ENCODE peak calls at places on chromosome 18, in six cellular contexts. One of them, this sample, is unnamed.

GRCh38 chr18:59651071-59651470 is 46.2 kb downstream of the CCBE1 start:
- DNase-seq in NCI-H226: no peak
- DNase-seq in HT-29: no peak
- DNase-seq in ELF-1: no peak
- DNase-seq in kidney tubule cell: peak; percentile 16
- DNase-seq in GM04503: no peak
- DNase-seq in this sample: no peak

GRCh38 chr18:78809845-78810244 is 169.8 kb upstream of the SALL3 start:
- DNase-seq in NCI-H226: no peak
- DNase-seq in HT-29: no peak
- DNase-seq in ELF-1: no peak
- DNase-seq in kidney tubule cell: no peak
- DNase-seq in GM04503: no peak
- DNase-seq in this sample: no peak

GRCh38 chr18:80228051-80228848 is 19.1 kb downstream of the PARD6G start:
- DNase-seq in NCI-H226: no peak
- DNase-seq in HT-29: no peak
- DNase-seq in ELF-1: no peak
- DNase-seq in kidney tubule cell: no peak
- DNase-seq in GM04503: no peak
- DNase-seq in this sample: no peak

GRCh38 chr18:76416935-76417334 is 78.1 kb downstream of the ZNF516 start:
- DNase-seq in NCI-H226: no peak
- DNase-seq in HT-29: no peak
- DNase-seq in ELF-1: no peak
- DNase-seq in kidney tubule cell: no peak
- DNase-seq in GM04503: no peak
- DNase-seq in this sample: no peak

GRCh38 chr18:75337348-75337747 is 90.2 kb downstream of the SMIM21 start:
- DNase-seq in NCI-H226: no peak
- DNase-seq in HT-29: no peak
- DNase-seq in ELF-1: no peak
- DNase-seq in kidney tubule cell: no peak
- DNase-seq in GM04503: no peak
- DNase-seq in this sample: no peak

GRCh38 chr18:44895176-44895798 is 214.6 kb downstream of the SETBP1 start:
- DNase-seq in NCI-H226: peak; percentile 46
- DNase-seq in HT-29: peak; percentile 27
- DNase-seq in ELF-1: peak; percentile 12
- DNase-seq in kidney tubule cell: peak; percentile 85
- DNase-seq in GM04503: no peak
- DNase-seq in this sample: no peak

GRCh38 chr18:49694402-49694801 is 118.9 kb downstream of the ACAA2 start:
- DNase-seq in NCI-H226: no peak
- DNase-seq in HT-29: peak; percentile 29
- DNase-seq in ELF-1: peak; percentile 45
- DNase-seq in kidney tubule cell: no peak
- DNase-seq in GM04503: no peak
- DNase-seq in this sample: no peak

GRCh38 chr18:3230401-3231334 is 10.9 kb upstream of the MYOM1 start:
- DNase-seq in NCI-H226: peak; percentile 86
- DNase-seq in HT-29: no peak
- DNase-seq in ELF-1: no peak
- DNase-seq in kidney tubule cell: no peak
- DNase-seq in GM04503: no peak
- DNase-seq in this sample: no peak

GRCh38 chr18:8750954-8751415 is 45.6 kb downstream of the MTCL1 start:
- DNase-seq in NCI-H226: no peak
- DNase-seq in HT-29: no peak
- DNase-seq in ELF-1: no peak
- DNase-seq in kidney tubule cell: peak; percentile 24
- DNase-seq in GM04503: peak; percentile 77
- DNase-seq in this sample: no peak

GRCh38 chr18:48228301-48228715 is 180.9 kb downstream of the ZBTB7C start:
- DNase-seq in NCI-H226: peak; percentile 74
- DNase-seq in HT-29: peak; percentile 47
- DNase-seq in ELF-1: no peak
- DNase-seq in kidney tubule cell: no peak
- DNase-seq in GM04503: no peak
- DNase-seq in this sample: no peak

GRCh38 chr18:23059541-23060465 is 75.5 kb upstream of the CABLES1 start:
- DNase-seq in NCI-H226: no peak
- DNase-seq in HT-29: no peak
- DNase-seq in ELF-1: no peak
- DNase-seq in kidney tubule cell: no peak
- DNase-seq in GM04503: no peak
- DNase-seq in this sample: no peak

GRCh38 chr18:7950380-7951143 is 383.4 kb downstream of the PTPRM start:
- DNase-seq in NCI-H226: peak; percentile 67
- DNase-seq in HT-29: peak; percentile 55
- DNase-seq in ELF-1: no peak
- DNase-seq in kidney tubule cell: peak; percentile 87
- DNase-seq in GM04503: no peak
- DNase-seq in this sample: peak; percentile 87

This sample was measured in HCT116.